ENCODE peak calls at places on chromosome 7, in five cellular contexts. J is CD8-positive, alpha-beta T cell; O is NCI-H187 treated with DMSO at 0.1 percent for 48 hours; P is stimulated activated CD4-positive, alpha-beta T cell treated with anti-CD3 and anti-CD28 coated beads, Interleukin-2, amount 100 ng/mL, for 48 hours; L is caudate nucleus. W is an unnamed sample.

GRCh38 chr7:128812514-128813168 is 17.6 kb upstream of the FLNC start:
- DNase-seq in J (no peak), O (no peak), P (no peak), L (no peak), W (peak)

GRCh38 chr7:75989084-75989725 is 5.2 kb downstream of the TMEM120A start:
- DNase-seq in J (no peak), O (no peak), P (no peak), L (no peak), W (no peak)

GRCh38 chr7:142711722-142712616 is 37.3 kb upstream of the PRSS1 start:
- DNase-seq in J (no peak), O (no peak), P (no peak), L (no peak), W (no peak)

GRCh38 chr7:17493451-17493850 is 195.0 kb downstream of the AHR start:
- DNase-seq in J (no peak), O (no peak), P (no peak), L (no peak), W (no peak)

GRCh38 chr7:113629244-113629643 is 289.6 kb downstream of the PPP1R3A start:
- DNase-seq in J (no peak), O (no peak), P (no peak), L (no peak), W (no peak)

GRCh38 chr7:24924375-24924774 is 55.6 kb downstream of the OSBPL3 start:
- DNase-seq in J (no peak), O (no peak), P (no peak), L (no peak), W (no peak)

GRCh38 chr7:46705416-46706255 is 784.6 kb upstream of the IGFBP3 start:
- DNase-seq in J (no peak), O (no peak), P (no peak), L (no peak), W (no peak)

GRCh38 chr7:1458676-1459511 is at the start of gene MICALL2:
- DNase-seq in J (peak), O (no peak), P (peak), L (no peak), W (peak)

GRCh38 chr7:7105800-7106582 is 76.4 kb upstream of the C1GALT1 start:
- DNase-seq in J (no peak), O (no peak), P (no peak), L (no peak), W (no peak)

GRCh38 chr7:150909192-150909591 is 56.9 kb downstream of the AOC1 start:
- DNase-seq in J (peak), O (no peak), P (no peak), L (no peak), W (no peak)

GRCh38 chr7:37510043-37510634 is 61.5 kb upstream of the ELMO1 start:
- DNase-seq in J (no peak), O (no peak), P (peak), L (no peak), W (peak)

GRCh38 chr7:40899651-40900507 is 765.1 kb downstream of the SUGCT start:
- DNase-seq in J (no peak), O (no peak), P (no peak), L (no peak), W (no peak)

GRCh38 chr7:95330194-95331003 is 6.1 kb upstream of the PON1 start:
- DNase-seq in J (no peak), O (no peak), P (no peak), L (no peak), W (no peak)

GRCh38 chr7:112370436-112370835 is 79.8 kb upstream of the IFRD1 start:
- DNase-seq in J (no peak), O (no peak), P (no peak), L (no peak), W (no peak)

GRCh38 chr7:77157446-77157845 is 35.0 kb downstream of the CCDC146 start:
- DNase-seq in J (no peak), O (no peak), P (no peak), L (no peak), W (peak)

GRCh38 chr7:41933427-41933826 is 230.5 kb upstream of the INHBA start:
- DNase-seq in J (no peak), O (no peak), P (no peak), L (no peak), W (no peak)

GRCh38 chr7:92448185-92448747 is 984 bp downstream of the GATAD1 start:
- DNase-seq in J (peak), O (peak), P (peak), L (no peak), W (peak)

GRCh38 chr7:142805350-142806020 is 34.7 kb downstream of the PRSS2 start:
- DNase-seq in J (no peak), O (no peak), P (no peak), L (no peak), W (no peak)

GRCh38 chr7:5780801-5781496 is 514 bp downstream of the RNF216 start:
- DNase-seq in J (peak), O (no peak), P (peak), L (no peak), W (no peak)

GRCh38 chr7:128381161-128381821 is 19.8 kb upstream of the PRRT4 start:
- DNase-seq in J (no peak), O (no peak), P (peak), L (no peak), W (peak)

GRCh38 chr7:2566890-2567662 is 8.3 kb downstream of the IQCE start:
- DNase-seq in J (no peak), O (no peak), P (no peak), L (no peak), W (no peak)

W was measured in HL-60.